ENCODE peak calls at places on chromosomes 7 and 10, in six cellular contexts. Y, R, B, P, T and U are unnamed samples.

GRCh38 chr10:85293483-85293882 is 965.1 kb downstream of the CCSER2 start:
- DNase-seq in P (no peak), T (peak), Y (no peak), B (no peak), R (no peak), U (no peak)

GRCh38 chr7:87220734-87221215 is 1.2 kb upstream of the TMEM243 start:
- DNase-seq in T (peak), Y (peak), P (no peak), B (no peak), R (peak), U (no peak)

GRCh38 chr10:21535494-21535818 is 1.4 kb downstream of the MLLT10 start:
- DNase-seq in R (no peak), Y (no peak), T (no peak), P (no peak), B (no peak), U (no peak)

GRCh38 chr10:132482090-132482489 is 55.5 kb upstream of the INPP5A start:
- DNase-seq in B (no peak), R (peak), Y (no peak), T (peak), P (no peak), U (no peak)

GRCh38 chr10:103696411-103697145 is 158.8 kb downstream of the SH3PXD2A start:
- DNase-seq in R (no peak), T (peak), Y (no peak), P (peak), B (peak), U (no peak)

GRCh38 chr7:87218941-87219544 is 489 bp downstream of the TMEM243 start:
- DNase-seq in T (peak), Y (peak), P (no peak), B (peak), R (peak), U (no peak)

GRCh38 chr10:119116326-119116951 is 12.5 kb downstream of the DENND10 start:
- DNase-seq in R (no peak), B (no peak), Y (no peak), T (no peak), P (no peak), U (no peak)

GRCh38 chr7:112007185-112007584 is 199.0 kb downstream of the DOCK4 start:
- DNase-seq in T (no peak), B (no peak), R (no peak), P (no peak), Y (no peak), U (no peak)

GRCh38 chr10:24205846-24206245 is 3.1 kb upstream of the KIAA1217 start:
- DNase-seq in P (no peak), R (no peak), Y (no peak), B (no peak), T (peak), U (no peak)

GRCh38 chr7:80703272-80703671 is 64.8 kb downstream of the CD36 start:
- DNase-seq in T (no peak), P (no peak), R (no peak), B (no peak), Y (no peak), U (no peak)

GRCh38 chr7:49852619-49853462 is 79.4 kb downstream of the VWC2 start:
- DNase-seq in B (peak), P (peak), T (peak), R (no peak), Y (peak), U (no peak)
- TF ChIP-seq CTCF in B (peak), P (peak), T (peak), R (peak), Y (peak), U (peak)

GRCh38 chr7:106247827-106248201 is 37.0 kb downstream of the NAMPT start:
- DNase-seq in R (no peak), P (no peak), B (no peak), T (no peak), Y (no peak), U (no peak)

GRCh38 chr7:106239406-106239805 is 45.4 kb downstream of the NAMPT start:
- DNase-seq in Y (no peak), R (no peak), P (no peak), B (no peak), T (peak), U (no peak)

GRCh38 chr7:106246941-106247826 is 37.6 kb downstream of the NAMPT start:
- DNase-seq in R (no peak), Y (no peak), B (no peak), P (no peak), T (no peak), U (no peak)

GRCh38 chr7:106248616-106249015 is 36.2 kb downstream of the NAMPT start:
- DNase-seq in P (no peak), B (no peak), T (no peak), R (no peak), Y (no peak), U (no peak)

DNA sequence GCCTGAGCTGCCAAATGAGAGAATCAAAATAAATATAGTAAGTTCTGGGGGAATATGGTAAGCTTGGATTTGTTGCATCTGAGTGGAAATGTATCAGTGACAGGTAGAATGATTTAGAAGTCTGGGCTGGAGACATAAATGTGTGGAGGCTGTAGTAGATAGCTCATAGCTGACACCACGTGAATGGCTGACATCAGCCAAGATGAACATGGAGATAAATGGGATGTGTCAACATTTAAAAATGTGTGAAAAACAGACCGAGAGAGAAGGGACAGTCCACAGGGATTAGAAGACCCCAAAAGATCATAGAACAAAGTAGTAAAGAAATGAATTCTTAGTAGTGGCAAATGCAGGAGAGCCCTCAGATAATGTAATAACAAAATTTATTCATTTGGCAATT is 40.9 kb downstream of the NAMPT start:
- DNase-seq in P (no peak), R (no peak), B (no peak), T (no peak), Y (no peak), U (no peak)
- TF ChIP-seq CTCF in P (no peak), R (no peak), B (no peak), T (no peak), Y (no peak), U (no peak)

GRCh38 chr10:129853236-129853946 is 110.7 kb downstream of the EBF3 start:
- DNase-seq in P (no peak), B (no peak), T (peak), Y (no peak), R (no peak), U (no peak)
- TF ChIP-seq CTCF in P (no peak), B (peak), T (no peak), Y (peak), R (peak), U (peak)

DNA sequence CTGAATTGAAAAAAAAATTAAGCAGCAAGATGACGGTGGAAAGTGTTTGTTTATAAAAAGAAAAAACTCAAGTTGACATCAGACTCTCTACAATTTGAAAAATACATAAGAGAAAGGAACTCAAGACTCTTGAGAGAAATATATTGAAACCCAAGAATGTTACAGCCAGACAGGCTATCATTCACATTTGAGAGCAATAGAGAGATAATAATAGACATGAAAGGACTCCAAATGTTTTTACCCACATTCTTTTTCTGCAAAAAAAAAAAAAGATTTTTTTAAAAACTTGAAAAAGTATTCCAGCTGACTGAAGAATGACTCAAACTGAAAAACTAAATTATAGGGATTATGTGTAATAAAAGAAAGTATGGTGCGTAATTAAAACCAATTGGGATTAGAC is 532.4 kb downstream of the INHBA start:
- DNase-seq in Y (no peak), B (no peak), T (no peak), R (no peak), P (no peak), U (no peak)
- TF ChIP-seq CTCF in Y (no peak), B (no peak), T (no peak), R (no peak), P (no peak), U (no peak)